ENCODE peak calls at places on chromosomes 11 and 22, in nine cellular contexts. Z, Y, N, U, X, C, K, V and G are unnamed samples.

GRCh38 chr11:113796663-113797259 is 17.2 kb downstream of the CLDN25 start:
- DNase-seq in Z (peak; percentile 75), Y (no peak), N (no peak), U (peak; percentile 60), X (no peak), C (peak; percentile 53), K (peak; percentile 73), V (peak; percentile 48), G (no peak)

GRCh38 chr22:18950141-18950540 is 14.0 kb upstream of the PRODH start:
- DNase-seq in Z (no peak), Y (no peak), N (peak; percentile 22), U (no peak), X (peak; percentile 45), C (no peak), K (no peak), V (no peak), G (peak; percentile 17)

GRCh38 chr22:48301908-48302307 is 1525.8 kb downstream of the BRD1 start:
- DNase-seq in Z (no peak), Y (no peak), N (no peak), U (no peak), X (no peak), C (no peak), K (no peak), V (no peak), G (no peak)

GRCh38 chr11:94513091-94513490 is 830 bp downstream of the C11orf97 start:
- DNase-seq in Z (peak; percentile 16), Y (no peak), N (no peak), U (peak; percentile 18), X (peak; percentile 50), C (no peak), K (no peak), V (no peak), G (no peak)

GRCh38 chr11:35237860-35238715 is 99.1 kb downstream of the CD44 start:
- DNase-seq in Z (peak; percentile 73), Y (no peak), N (peak; percentile 30), U (peak; percentile 18), X (peak; percentile 59), C (peak; percentile 87), K (no peak), V (peak; percentile 88), G (no peak)

GRCh38 chr11:3000032-3000961 is 8.2 kb upstream of the NAP1L4 start:
- DNase-seq in Z (peak; percentile 47), Y (peak; percentile 76), N (peak; percentile 88), U (peak; percentile 90), X (peak; percentile 90), C (no peak), K (peak; percentile 47), V (no peak), G (peak; percentile 89)

GRCh38 chr11:36458129-36458918 is 51.7 kb downstream of the TRAF6 start:
- DNase-seq in Z (no peak), Y (no peak), N (no peak), U (no peak), X (no peak), C (no peak), K (no peak), V (peak; percentile 28), G (no peak)

GRCh38 chr11:111443640-111444039 is 64.6 kb upstream of the POU2AF1 start:
- DNase-seq in Z (no peak), Y (no peak), N (no peak), U (no peak), X (no peak), C (no peak), K (no peak), V (no peak), G (no peak)

GRCh38 chr11:126978911-126979310 is 21.7 kb downstream of the KIRREL3 start:
- DNase-seq in Z (no peak), Y (no peak), N (no peak), U (no peak), X (no peak), C (no peak), K (no peak), V (no peak), G (no peak)

GRCh38 chr11:111642521-111642920 is 40.3 kb downstream of the SIK2 start:
- DNase-seq in Z (no peak), Y (no peak), N (no peak), U (no peak), X (no peak), C (no peak), K (no peak), V (no peak), G (no peak)

GRCh38 chr11:19080579-19080993 is 20.1 kb upstream of the MRGPRX2 start:
- DNase-seq in Z (peak; percentile 25), Y (no peak), N (no peak), U (peak; percentile 84), X (no peak), C (no peak), K (peak; percentile 76), V (no peak), G (no peak)

GRCh38 chr11:72005347-72006260 is 6.9 kb downstream of the IL18BP start:
- DNase-seq in Z (no peak), Y (no peak), N (no peak), U (no peak), X (no peak), C (no peak), K (no peak), V (no peak), G (peak; percentile 73)

GRCh38 chr11:72006309-72007088 is 7.8 kb downstream of the IL18BP start:
- DNase-seq in Z (no peak), Y (no peak), N (no peak), U (no peak), X (no peak), C (no peak), K (no peak), V (no peak), G (no peak)

GRCh38 chr11:72007587-72007986 is 8.9 kb downstream of the IL18BP start:
- DNase-seq in Z (no peak), Y (no peak), N (no peak), U (no peak), X (no peak), C (no peak), K (no peak), V (no peak), G (no peak)

GRCh38 chr11:72008728-72009127 is 10.0 kb downstream of the IL18BP start:
- DNase-seq in Z (no peak), Y (no peak), N (no peak), U (no peak), X (no peak), C (no peak), K (no peak), V (no peak), G (no peak)

GRCh38 chr11:72007089-72007476 is 8.4 kb downstream of the IL18BP start:
- DNase-seq in Z (no peak), Y (no peak), N (no peak), U (no peak), X (no peak), C (no peak), K (no peak), V (no peak), G (peak; percentile 54)
- H3K36me3 ChIP-seq in Z (peaks cover 4% of the 10 kb centered on the region), Y (peaks cover 100% of the 10 kb centered on the region), N (peaks cover 6% of the 10 kb centered on the region), U (peaks cover 71% of the 10 kb centered on the region), X (peaks cover 79% of the 10 kb centered on the region), C (peaks cover 31% of the 10 kb centered on the region), K (peaks cover 53% of the 10 kb centered on the region), V (peaks cover 78% of the 10 kb centered on the region), G (peaks cover 34% of the 10 kb centered on the region)

GRCh38 chr11:75563501-75563977 is 1.5 kb downstream of the SERPINH1 start:
- DNase-seq in Z (no peak), Y (no peak), N (no peak), U (no peak), X (no peak), C (no peak), K (peak; percentile 37), V (no peak), G (no peak)

GRCh38 chr11:75565221-75565814 is 3.3 kb downstream of the SERPINH1 start:
- DNase-seq in Z (peak; percentile 81), Y (peak; percentile 60), N (peak; percentile 76), U (peak; percentile 43), X (no peak), C (peak; percentile 54), K (peak; percentile 95), V (peak; percentile 67), G (peak; percentile 81)

GRCh38 chr11:75562048-75562835 is at the start of gene SERPINH1:
- DNase-seq in Z (peak; percentile 93), Y (peak; percentile 88), N (peak; percentile 93), U (peak; percentile 89), X (peak; percentile 87), C (peak; percentile 96), K (peak; percentile 96), V (peak; percentile 94), G (peak; percentile 95)

GRCh38 chr11:75562836-75563484 is 907 bp downstream of the SERPINH1 start:
- DNase-seq in Z (peak; percentile 80), Y (peak; percentile 50), N (peak; percentile 63), U (peak; percentile 26), X (no peak), C (peak; percentile 97), K (peak; percentile 83), V (peak; percentile 92), G (no peak)

GRCh38 chr11:75563978-75564552 is 2.0 kb downstream of the SERPINH1 start:
- DNase-seq in Z (peak; percentile 90), Y (peak; percentile 62), N (peak; percentile 76), U (peak; percentile 42), X (no peak), C (peak; percentile 98), K (peak; percentile 97), V (peak; percentile 95), G (peak; percentile 86)
- H3K4me1 ChIP-seq in Z (peaks cover 42% of the 10 kb centered on the region), Y (peaks cover 28% of the 10 kb centered on the region), N (peaks cover 84% of the 10 kb centered on the region), U (peaks cover 44% of the 10 kb centered on the region), X (no peaks in the 10 kb centered on the region), C (peaks cover 27% of the 10 kb centered on the region), K (peaks cover 65% of the 10 kb centered on the region), V (peaks cover 28% of the 10 kb centered on the region), G (peaks cover 5% of the 10 kb centered on the region)

GRCh38 chr22:20551805-20552449 is 44.5 kb downstream of the MED15 start:
- DNase-seq in Z (no peak), Y (peak; percentile 52), N (peak; percentile 74), U (peak; percentile 85), X (no peak), C (no peak), K (peak; percentile 60), V (no peak), G (peak; percentile 75)

GRCh38 chr22:20552450-20552894 is 45.1 kb downstream of the MED15 start:
- DNase-seq in Z (peak; percentile 51), Y (peak; percentile 85), N (peak; percentile 95), U (peak; percentile 66), X (no peak), C (no peak), K (peak; percentile 90), V (no peak), G (peak; percentile 91)

GRCh38 chr22:20550851-20551744 is 43.7 kb downstream of the MED15 start:
- DNase-seq in Z (peak; percentile 55), Y (peak; percentile 48), N (peak; percentile 58), U (no peak), X (no peak), C (no peak), K (peak; percentile 97), V (no peak), G (peak; percentile 82)

GRCh38 chr22:20553947-20554741 is 46.7 kb downstream of the MED15 start:
- DNase-seq in Z (no peak), Y (no peak), N (no peak), U (no peak), X (no peak), C (no peak), K (no peak), V (no peak), G (no peak)

GRCh38 chr22:20552913-20553401 is 45.5 kb downstream of the MED15 start:
- DNase-seq in Z (peak; percentile 55), Y (no peak), N (no peak), U (peak; percentile 44), X (no peak), C (no peak), K (no peak), V (no peak), G (no peak)
- H3K4me3 ChIP-seq in Z (no peak overlapping the region), Y (no peak overlapping the region), N (no peak overlapping the region), U (no peak overlapping the region), X (no peak overlapping the region), C (no peak overlapping the region), K (no peak overlapping the region), V (no peak overlapping the region), G (no peak overlapping the region)

GRCh38 chr11:68539370-68539769 is 78.8 kb downstream of the PPP6R3 start:
- DNase-seq in Z (no peak), Y (no peak), N (no peak), U (no peak), X (no peak), C (no peak), K (no peak), V (no peak), G (no peak)
- H3K36me3 ChIP-seq in Z (peaks cover 5% of the 10 kb centered on the region), Y (peaks cover 64% of the 10 kb centered on the region), N (no peaks in the 10 kb centered on the region), U (no peaks in the 10 kb centered on the region), X (no peaks in the 10 kb centered on the region), C (peaks cover 5% of the 10 kb centered on the region), K (peaks cover 5% of the 10 kb centered on the region), V (peaks cover 67% of the 10 kb centered on the region), G (peaks cover 4% of the 10 kb centered on the region)